ENCODE peak calls at places on chromosomes 16 and 17, in six cellular contexts. X, M, F, Y, O and E are unnamed samples.

GRCh38 chr16:1071009-1071408 is 1.5 kb upstream of the SSTR5 start:
- DNase-seq in X (no peak), M (no peak), F (no peak), Y (no peak), O (no peak), E (no peak)

GRCh38 chr17:75624714-75625345 is 8.4 kb upstream of the SMIM5 start:
- DNase-seq in X (no peak), M (no peak), F (no peak), Y (no peak), O (no peak), E (no peak)

GRCh38 chr16:51919736-51920135 is 627.2 kb downstream of the TOX3 start:
- DNase-seq in X (no peak), M (no peak), F (no peak), Y (no peak), O (no peak), E (no peak)

GRCh38 chr16:87552772-87553171 is 49.5 kb upstream of the JPH3 start:
- DNase-seq in X (no peak), M (no peak), F (no peak), Y (no peak), O (no peak), E (no peak)

GRCh38 chr16:13873835-13874438 is 46.0 kb upstream of the ERCC4 start:
- DNase-seq in X (no peak), M (no peak), F (no peak), Y (peak; percentile 28), O (no peak), E (no peak)

GRCh38 chr17:69317625-69318024 is 9.3 kb downstream of the ABCA5 start:
- DNase-seq in X (no peak), M (no peak), F (no peak), Y (no peak), O (no peak), E (no peak)

GRCh38 chr17:67400193-67400592 is 23.1 kb downstream of the PITPNC1 start:
- DNase-seq in X (no peak), M (no peak), F (no peak), Y (no peak), O (no peak), E (peak; percentile 23)

GRCh38 chr17:2792541-2793169 is 3.6 kb upstream of the RAP1GAP2 start:
- DNase-seq in X (no peak), M (no peak), F (no peak), Y (no peak), O (no peak), E (no peak)

GRCh38 chr16:29664133-29664912 is 1.3 kb downstream of the SPN start:
- DNase-seq in X (no peak), M (peak; percentile 68), F (no peak), Y (no peak), O (no peak), E (no peak)

GRCh38 chr16:65817066-65817465 is 549.4 kb upstream of the CDH5 start:
- DNase-seq in X (no peak), M (no peak), F (no peak), Y (no peak), O (no peak), E (no peak)

GRCh38 chr17:15957608-15958307 is 12.8 kb downstream of the ADORA2B start:
- DNase-seq in X (no peak), M (no peak), F (no peak), Y (no peak), O (peak; percentile 57), E (no peak)

GRCh38 chr16:16148755-16149154 is 74.5 kb downstream of the ABCC6 start:
- DNase-seq in X (no peak), M (no peak), F (no peak), Y (no peak), O (no peak), E (no peak)

GRCh38 chr17:75476274-75476673 is 19.8 kb downstream of the TMEM94 start:
- DNase-seq in X (no peak), M (no peak), F (peak; percentile 61), Y (no peak), O (no peak), E (no peak)

GRCh38 chr17:145671-146541 is 8.5 kb downstream of the SCGB1C2 start:
- DNase-seq in X (no peak), M (peak; percentile 31), F (peak; percentile 15), Y (no peak), O (peak; percentile 7), E (no peak)

GRCh38 chr17:28811594-28812135 is 30.9 kb downstream of the FAM222B start:
- DNase-seq in X (no peak), M (no peak), F (no peak), Y (peak; percentile 59), O (no peak), E (peak; percentile 55)

GRCh38 chr17:44794699-44795413 is 35.2 kb downstream of the GJC1 start:
- DNase-seq in X (no peak), M (no peak), F (no peak), Y (peak; percentile 84), O (no peak), E (no peak)

GRCh38 chr17:21301593-21302550 is 17.4 kb downstream of the MAP2K3 start:
- DNase-seq in X (no peak), M (peak; percentile 35), F (no peak), Y (no peak), O (no peak), E (no peak)

GRCh38 chr17:21304091-21304490 is 19.6 kb downstream of the MAP2K3 start:
- DNase-seq in X (no peak), M (no peak), F (no peak), Y (no peak), O (no peak), E (no peak)

GRCh38 chr17:21302711-21303425 is 18.4 kb downstream of the MAP2K3 start:
- DNase-seq in X (no peak), M (no peak), F (no peak), Y (no peak), O (no peak), E (no peak)

GRCh38 chr17:21300601-21301571 is 16.4 kb downstream of the MAP2K3 start:
- DNase-seq in X (no peak), M (no peak), F (no peak), Y (no peak), O (no peak), E (no peak)

DNA sequence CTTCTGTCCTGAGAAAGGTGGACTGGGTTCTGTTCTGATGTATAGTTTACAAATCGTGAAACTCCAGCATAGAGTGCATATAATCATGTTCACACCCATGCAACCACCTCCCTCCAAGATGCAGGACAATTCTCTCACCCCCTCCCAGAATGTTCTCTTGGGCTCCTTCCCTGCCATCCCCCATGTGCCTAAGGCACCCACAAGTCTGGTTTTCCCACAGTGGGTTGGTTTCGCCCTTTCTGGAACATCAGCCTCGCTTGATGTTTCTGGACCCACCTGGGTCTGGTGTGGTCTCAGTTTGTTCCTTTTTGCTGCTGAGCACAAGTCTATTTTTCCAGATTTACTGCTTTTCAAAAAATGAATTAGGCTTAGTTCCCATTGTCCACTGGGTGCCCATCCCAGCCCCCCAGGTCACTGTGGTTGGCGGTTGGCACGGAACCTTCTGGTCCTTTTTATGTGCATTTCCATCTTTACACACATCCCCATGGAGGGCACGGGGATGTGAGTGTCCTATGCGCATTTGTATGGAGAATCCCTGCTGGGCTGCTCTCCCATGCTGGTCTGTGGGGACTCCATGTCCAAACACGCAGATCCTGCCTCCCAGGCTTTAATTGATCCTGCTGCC is 19.0 kb downstream of the MAP2K3 start:
- DNase-seq in X (no peak), M (no peak), F (no peak), Y (no peak), O (no peak), E (no peak)
- H3K4me3 ChIP-seq in X (no peak overlapping the region), M (no peak overlapping the region), F (no peak overlapping the region), Y (no peak overlapping the region), O (no peak overlapping the region), E (no peak overlapping the region)

DNA sequence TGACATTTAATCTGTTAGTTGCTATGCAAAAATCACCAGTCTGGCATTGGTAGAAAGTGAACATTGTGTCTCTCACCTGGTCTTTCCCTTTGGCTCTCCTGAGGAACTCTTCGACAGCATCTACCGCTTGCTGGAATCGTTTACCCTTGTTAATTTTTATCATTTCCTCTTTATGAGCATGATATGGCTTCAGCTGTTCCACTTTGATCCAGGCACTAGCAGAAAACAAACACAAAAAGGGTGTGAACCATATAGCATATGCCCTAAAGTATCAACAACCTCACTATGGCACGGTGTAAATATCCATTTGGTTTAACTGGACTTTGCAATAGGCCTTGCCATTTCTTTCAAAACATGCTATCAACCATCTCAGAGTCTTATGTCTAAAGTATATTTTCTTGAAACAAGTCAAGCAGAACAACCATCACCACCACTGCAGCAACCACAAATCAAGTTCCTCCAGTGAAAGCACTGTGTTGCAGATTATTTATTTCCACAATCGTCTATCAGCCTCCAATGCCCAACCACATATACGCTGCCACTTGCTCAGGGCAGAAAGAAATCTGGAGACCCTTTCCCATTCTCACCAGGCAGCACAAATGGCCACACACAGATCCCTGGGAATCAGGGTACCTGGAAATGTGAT is 14.3 kb downstream of the GLYR1 start:
- DNase-seq in X (no peak), M (no peak), F (no peak), Y (no peak), O (no peak), E (peak; percentile 59)
- H3K4me1 ChIP-seq in X (no peaks in the 10 kb centered on the region), M (no peaks in the 10 kb centered on the region), F (no peaks in the 10 kb centered on the region), Y (no peaks in the 10 kb centered on the region), O (no peaks in the 10 kb centered on the region), E (no peaks in the 10 kb centered on the region)

GRCh38 chr17:50783193-50783660 is 15.9 kb upstream of the ANKRD40CL start:
- DNase-seq in X (peak; percentile 77), M (peak; percentile 86), F (peak; percentile 92), Y (peak; percentile 96), O (peak; percentile 78), E (peak; percentile 80)
- H3K4me3 ChIP-seq in X (no peak overlapping the region), M (no peak overlapping the region), F (no peak overlapping the region), Y (no peak overlapping the region), O (no peak overlapping the region), E (no peak overlapping the region)

GRCh38 chr16:3825103-3825502 is 55.4 kb downstream of the CREBBP start:
- DNase-seq in X (no peak), M (no peak), F (no peak), Y (no peak), O (no peak), E (no peak)

GRCh38 chr16:3822366-3823045 is 58.0 kb downstream of the CREBBP start:
- DNase-seq in X (no peak), M (no peak), F (no peak), Y (no peak), O (no peak), E (no peak)

GRCh38 chr16:3825940-3826339 is 54.6 kb downstream of the CREBBP start:
- DNase-seq in X (no peak), M (no peak), F (no peak), Y (no peak), O (no peak), E (no peak)

GRCh38 chr16:3823427-3823826 is 57.1 kb downstream of the CREBBP start:
- DNase-seq in X (no peak), M (no peak), F (no peak), Y (no peak), O (no peak), E (no peak)

GRCh38 chr16:3824121-3824795 is 56.3 kb downstream of the CREBBP start:
- DNase-seq in X (no peak), M (no peak), F (no peak), Y (no peak), O (no peak), E (no peak)
- H3K4me1 ChIP-seq in X (peaks cover 8% of the 10 kb centered on the region), M (peaks cover 93% of the 10 kb centered on the region), F (peaks cover 34% of the 10 kb centered on the region), Y (peaks cover 38% of the 10 kb centered on the region), O (peaks cover 47% of the 10 kb centered on the region), E (peaks cover 21% of the 10 kb centered on the region)